ENCODE peak calls at places on chromosome 1, in seven cellular contexts. One of them, this sample, is unnamed.

GRCh38 chr1:172136925-172137324 is 283.6 kb upstream of the C1orf105 start:
- DNase-seq in tibial nerve: no peak
- DNase-seq in ovary: no peak
- DNase-seq in sigmoid colon: no peak
- DNase-seq in fibroblast of lung: no peak
- DNase-seq in cardiac muscle cell: no peak
- DNase-seq in Panc1: no peak
- DNase-seq in this sample: no peak

GRCh38 chr1:231867607-231868006 is 241.0 kb downstream of the DISC1 start:
- DNase-seq in Panc1: no peak
- DNase-seq in tibial nerve: no peak
- DNase-seq in cardiac muscle cell: no peak
- DNase-seq in fibroblast of lung: peak; percentile 31
- DNase-seq in ovary: no peak
- DNase-seq in sigmoid colon: no peak
- DNase-seq in this sample: no peak

GRCh38 chr1:57824535-57824934 is 400.7 kb upstream of the DAB1 start:
- DNase-seq in cardiac muscle cell: no peak
- DNase-seq in Panc1: no peak
- DNase-seq in ovary: no peak
- DNase-seq in sigmoid colon: no peak
- DNase-seq in fibroblast of lung: no peak
- DNase-seq in tibial nerve: no peak
- DNase-seq in this sample: no peak

GRCh38 chr1:22428672-22429071 is 23.0 kb upstream of the ZBTB40 start:
- DNase-seq in tibial nerve: no peak
- DNase-seq in Panc1: no peak
- DNase-seq in ovary: no peak
- DNase-seq in cardiac muscle cell: peak; percentile 70
- DNase-seq in sigmoid colon: no peak
- DNase-seq in fibroblast of lung: peak; percentile 73
- DNase-seq in this sample: no peak

GRCh38 chr1:160205974-160206369 is 788 bp downstream of the PEA15 start:
- DNase-seq in fibroblast of lung: peak; percentile 46
- DNase-seq in cardiac muscle cell: peak; percentile 45
- DNase-seq in sigmoid colon: peak; percentile 75
- DNase-seq in Panc1: no peak
- DNase-seq in tibial nerve: peak; percentile 36
- DNase-seq in ovary: peak; percentile 61
- DNase-seq in this sample: peak; percentile 68

GRCh38 chr1:7409278-7409677 is 361.8 kb upstream of the VAMP3 start:
- DNase-seq in sigmoid colon: peak; percentile 56
- DNase-seq in fibroblast of lung: no peak
- DNase-seq in ovary: peak; percentile 26
- DNase-seq in tibial nerve: no peak
- DNase-seq in cardiac muscle cell: no peak
- DNase-seq in Panc1: no peak
- DNase-seq in this sample: no peak

GRCh38 chr1:26016944-26017545 is 4.5 kb upstream of the EXTL1 start:
- DNase-seq in ovary: no peak
- DNase-seq in cardiac muscle cell: no peak
- DNase-seq in Panc1: no peak
- DNase-seq in tibial nerve: no peak
- DNase-seq in sigmoid colon: no peak
- DNase-seq in fibroblast of lung: no peak
- DNase-seq in this sample: peak; percentile 70

GRCh38 chr1:41496080-41497055 is 11.9 kb upstream of the EDN2 start:
- DNase-seq in fibroblast of lung: peak; percentile 94
- DNase-seq in tibial nerve: peak; percentile 76
- DNase-seq in sigmoid colon: peak; percentile 97
- DNase-seq in Panc1: no peak
- DNase-seq in ovary: peak; percentile 95
- DNase-seq in cardiac muscle cell: peak; percentile 95
- DNase-seq in this sample: no peak

GRCh38 chr1:30668546-30669327 is 54.6 kb downstream of the MATN1 start:
- DNase-seq in tibial nerve: no peak
- DNase-seq in cardiac muscle cell: no peak
- DNase-seq in Panc1: no peak
- DNase-seq in fibroblast of lung: peak; percentile 7
- DNase-seq in ovary: peak; percentile 13
- DNase-seq in sigmoid colon: no peak
- DNase-seq in this sample: no peak

GRCh38 chr1:184759097-184759496 is 4.4 kb upstream of the EDEM3 start:
- DNase-seq in fibroblast of lung: no peak
- DNase-seq in Panc1: no peak
- DNase-seq in cardiac muscle cell: no peak
- DNase-seq in sigmoid colon: no peak
- DNase-seq in tibial nerve: no peak
- DNase-seq in ovary: no peak
- DNase-seq in this sample: no peak

GRCh38 chr1:38685373-38685772 is 174.2 kb downstream of the RRAGC start:
- DNase-seq in fibroblast of lung: no peak
- DNase-seq in sigmoid colon: no peak
- DNase-seq in tibial nerve: no peak
- DNase-seq in ovary: no peak
- DNase-seq in cardiac muscle cell: no peak
- DNase-seq in Panc1: no peak
- DNase-seq in this sample: no peak

GRCh38 chr1:26913754-26914619 is at the start of gene NR0B2:
- DNase-seq in Panc1: no peak
- DNase-seq in cardiac muscle cell: no peak
- DNase-seq in fibroblast of lung: no peak
- DNase-seq in ovary: no peak
- DNase-seq in sigmoid colon: no peak
- DNase-seq in tibial nerve: no peak
- DNase-seq in this sample: no peak

GRCh38 chr1:216389774-216390173 is 33.5 kb downstream of the USH2A start:
- DNase-seq in sigmoid colon: no peak
- DNase-seq in fibroblast of lung: no peak
- DNase-seq in Panc1: no peak
- DNase-seq in ovary: no peak
- DNase-seq in cardiac muscle cell: no peak
- DNase-seq in tibial nerve: no peak
- DNase-seq in this sample: no peak

GRCh38 chr1:48920741-48921330 is 144.1 kb upstream of the BEND5 start:
- DNase-seq in fibroblast of lung: no peak
- DNase-seq in ovary: no peak
- DNase-seq in tibial nerve: no peak
- DNase-seq in sigmoid colon: no peak
- DNase-seq in Panc1: no peak
- DNase-seq in cardiac muscle cell: no peak
- DNase-seq in this sample: no peak

GRCh38 chr1:25896266-25896665 is 10.0 kb downstream of the STMN1 start:
- DNase-seq in sigmoid colon: peak; percentile 51
- DNase-seq in ovary: no peak
- DNase-seq in tibial nerve: no peak
- DNase-seq in Panc1: no peak
- DNase-seq in cardiac muscle cell: peak; percentile 33
- DNase-seq in fibroblast of lung: no peak
- DNase-seq in this sample: no peak

GRCh38 chr1:165900576-165901380 is 73.4 kb downstream of the UCK2 start:
- DNase-seq in tibial nerve: no peak
- DNase-seq in ovary: peak; percentile 39
- DNase-seq in cardiac muscle cell: peak; percentile 64
- DNase-seq in fibroblast of lung: peak; percentile 38
- DNase-seq in sigmoid colon: no peak
- DNase-seq in Panc1: no peak
- DNase-seq in this sample: no peak

GRCh38 chr1:22245100-22245650 is 102.3 kb upstream of the WNT4 start:
- DNase-seq in tibial nerve: no peak
- DNase-seq in fibroblast of lung: no peak
- DNase-seq in Panc1: no peak
- DNase-seq in sigmoid colon: no peak
- DNase-seq in cardiac muscle cell: no peak
- DNase-seq in ovary: no peak
- DNase-seq in this sample: no peak

GRCh38 chr1:56187410-56187809 is 392.0 kb downstream of the PLPP3 start:
- DNase-seq in sigmoid colon: no peak
- DNase-seq in fibroblast of lung: peak; percentile 43
- DNase-seq in Panc1: no peak
- DNase-seq in cardiac muscle cell: no peak
- DNase-seq in ovary: no peak
- DNase-seq in tibial nerve: no peak
- DNase-seq in this sample: no peak

GRCh38 chr1:202343652-202344349 is 2.1 kb upstream of the UBE2T start:
- DNase-seq in cardiac muscle cell: peak; percentile 59
- DNase-seq in sigmoid colon: no peak
- DNase-seq in tibial nerve: no peak
- DNase-seq in fibroblast of lung: peak; percentile 61
- DNase-seq in ovary: no peak
- DNase-seq in Panc1: no peak
- DNase-seq in this sample: no peak

GRCh38 chr1:147853391-147853790 is 49.2 kb upstream of the GJA8 start:
- DNase-seq in cardiac muscle cell: peak; percentile 48
- DNase-seq in Panc1: no peak
- DNase-seq in tibial nerve: no peak
- DNase-seq in sigmoid colon: no peak
- DNase-seq in ovary: no peak
- DNase-seq in fibroblast of lung: no peak
- DNase-seq in this sample: no peak

GRCh38 chr1:174700775-174701174 is 253.0 kb downstream of the GPR52 start:
- DNase-seq in ovary: no peak
- DNase-seq in fibroblast of lung: no peak
- DNase-seq in cardiac muscle cell: no peak
- DNase-seq in sigmoid colon: no peak
- DNase-seq in Panc1: no peak
- DNase-seq in tibial nerve: no peak
- DNase-seq in this sample: no peak

GRCh38 chr1:66325594-66326380 is 208.2 kb upstream of the SGIP1 start:
- DNase-seq in ovary: no peak
- DNase-seq in Panc1: no peak
- DNase-seq in fibroblast of lung: no peak
- DNase-seq in cardiac muscle cell: no peak
- DNase-seq in tibial nerve: no peak
- DNase-seq in sigmoid colon: no peak
- DNase-seq in this sample: no peak

GRCh38 chr1:175783126-175783722 is 39.8 kb upstream of the TNR start:
- DNase-seq in fibroblast of lung: no peak
- DNase-seq in cardiac muscle cell: peak; percentile 21
- DNase-seq in tibial nerve: no peak
- DNase-seq in sigmoid colon: no peak
- DNase-seq in Panc1: no peak
- DNase-seq in ovary: no peak
- DNase-seq in this sample: no peak

DNA sequence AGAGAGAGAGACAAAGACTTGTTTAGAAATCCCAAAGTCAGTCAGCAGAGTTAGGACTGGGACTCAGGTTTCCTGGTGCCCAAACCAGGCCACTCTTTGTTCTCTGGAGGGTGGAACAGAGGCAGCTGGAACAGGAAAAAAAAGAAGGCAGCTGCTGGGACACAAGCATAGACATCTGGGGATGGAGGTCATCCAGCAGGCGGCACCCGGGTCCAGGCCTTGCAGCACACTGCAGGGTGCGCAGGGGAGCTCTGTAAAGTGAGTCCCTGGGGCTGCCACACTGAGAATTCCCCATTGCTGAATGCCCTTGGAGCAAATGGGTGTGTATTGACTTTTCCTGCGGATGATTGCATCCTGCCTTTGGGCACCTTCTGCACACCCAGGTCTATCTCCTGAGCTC is 222.9 kb upstream of the CSF3R start:
- DNase-seq in sigmoid colon: no peak
- DNase-seq in ovary: no peak
- DNase-seq in fibroblast of lung: no peak
- DNase-seq in Panc1: no peak
- DNase-seq in cardiac muscle cell: no peak
- DNase-seq in tibial nerve: no peak
- DNase-seq in this sample: no peak
- TF ChIP-seq CTCF in sigmoid colon: no peak
- TF ChIP-seq CTCF in ovary: no peak
- TF ChIP-seq CTCF in fibroblast of lung: no peak
- TF ChIP-seq CTCF in Panc1: peak; percentile 63
- TF ChIP-seq CTCF in cardiac muscle cell: no peak
- TF ChIP-seq CTCF in tibial nerve: no peak
- TF ChIP-seq CTCF in this sample: no peak

DNA sequence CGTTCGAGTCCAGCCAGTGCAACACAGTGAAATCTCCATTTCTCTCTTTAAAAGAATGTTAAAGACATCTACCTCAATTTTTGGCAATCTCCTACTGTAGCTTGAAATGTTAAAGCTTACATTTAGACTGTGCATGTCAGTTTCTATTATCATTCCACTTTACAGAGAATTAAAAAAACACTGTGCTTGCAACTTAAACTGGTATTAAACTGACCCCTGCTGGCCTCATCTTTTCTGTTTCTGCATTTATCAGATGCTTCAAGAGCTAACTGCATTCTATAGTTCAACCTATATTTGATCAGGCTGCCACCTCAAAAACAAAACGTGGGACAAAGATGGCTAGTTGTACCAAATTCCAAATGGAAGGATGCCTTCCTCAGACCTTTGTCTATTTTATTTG is 226.5 kb downstream of the SMYD3 start:
- DNase-seq in ovary: no peak
- DNase-seq in tibial nerve: no peak
- DNase-seq in sigmoid colon: no peak
- DNase-seq in cardiac muscle cell: peak; percentile 61
- DNase-seq in fibroblast of lung: peak; percentile 63
- DNase-seq in Panc1: no peak
- DNase-seq in this sample: no peak
- H3K27ac ChIP-seq in ovary: no peak overlapping the region
- H3K27ac ChIP-seq in tibial nerve: no peak overlapping the region
- H3K27ac ChIP-seq in sigmoid colon: no peak overlapping the region
- H3K27ac ChIP-seq in cardiac muscle cell: no peak overlapping the region
- H3K27ac ChIP-seq in fibroblast of lung: no peak overlapping the region
- H3K27ac ChIP-seq in Panc1: no peak overlapping the region
- H3K27ac ChIP-seq in this sample: no peak overlapping the region

DNA sequence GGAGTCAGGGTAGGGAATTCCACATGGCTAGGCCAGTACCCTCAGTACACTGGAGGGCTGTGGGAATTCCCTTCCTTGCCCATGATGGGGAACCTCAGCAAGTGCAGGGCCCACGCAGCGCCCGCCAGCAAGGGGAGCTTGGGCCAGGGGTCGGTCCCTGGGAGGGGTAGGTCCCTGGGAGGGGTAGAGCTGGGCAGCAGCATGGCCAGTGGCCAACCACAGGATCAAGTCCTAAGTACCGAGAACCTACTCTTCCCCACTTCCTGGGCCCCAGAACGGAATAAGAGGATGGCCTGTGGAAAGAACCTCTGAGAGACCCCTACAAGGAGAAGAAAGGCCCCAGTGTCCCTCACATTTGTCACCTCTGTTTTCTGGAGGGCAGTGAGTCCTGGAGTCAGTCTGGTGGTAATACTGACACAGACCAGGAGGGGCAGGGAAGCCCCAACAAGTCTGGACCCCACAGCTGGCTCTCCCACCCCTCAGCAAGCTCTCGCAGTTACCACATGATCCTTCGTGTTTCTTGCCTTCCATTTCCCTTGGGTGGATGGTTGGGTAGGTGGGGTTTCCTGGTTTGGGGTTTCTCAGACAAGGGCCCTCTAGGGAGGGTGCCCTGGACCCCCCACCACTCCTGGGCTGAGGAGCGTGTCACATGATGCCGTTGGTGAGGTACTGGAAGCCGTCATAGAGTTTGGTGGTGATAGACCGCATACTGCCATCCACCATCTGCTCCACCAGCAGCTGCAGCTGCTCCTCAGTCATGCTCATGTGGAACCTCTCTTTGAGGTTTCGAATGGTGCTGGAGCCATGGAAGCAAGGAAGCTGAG is 10.3 kb downstream of the ZNF687 start:
- DNase-seq in sigmoid colon: no peak
- DNase-seq in fibroblast of lung: no peak
- DNase-seq in ovary: no peak
- DNase-seq in cardiac muscle cell: no peak
- DNase-seq in Panc1: no peak
- DNase-seq in tibial nerve: no peak
- DNase-seq in this sample: no peak
- TF ChIP-seq CTCF in sigmoid colon: no peak
- TF ChIP-seq CTCF in fibroblast of lung: no peak
- TF ChIP-seq CTCF in ovary: no peak
- TF ChIP-seq CTCF in cardiac muscle cell: peak; percentile 6
- TF ChIP-seq CTCF in Panc1: no peak
- TF ChIP-seq CTCF in tibial nerve: no peak
- TF ChIP-seq CTCF in this sample: no peak

GRCh38 chr1:154418062-154418897 is 13.1 kb downstream of the IL6R start:
- DNase-seq in cardiac muscle cell: no peak
- DNase-seq in tibial nerve: no peak
- DNase-seq in fibroblast of lung: no peak
- DNase-seq in Panc1: peak; percentile 93
- DNase-seq in ovary: peak; percentile 62
- DNase-seq in sigmoid colon: no peak
- DNase-seq in this sample: no peak
- H3K27ac ChIP-seq in cardiac muscle cell: no peak overlapping the region
- H3K27ac ChIP-seq in tibial nerve: peak overlapping the region; percentile 88
- H3K27ac ChIP-seq in fibroblast of lung: no peak overlapping the region
- H3K27ac ChIP-seq in Panc1: peak overlapping the region; percentile 89
- H3K27ac ChIP-seq in ovary: peak overlapping the region; percentile 97
- H3K27ac ChIP-seq in sigmoid colon: peak overlapping the region; percentile 99
- H3K27ac ChIP-seq in this sample: no peak overlapping the region

This sample was measured in CD8-positive, alpha-beta T cell.